ENCODE peak calls at places on chromosomes 6 and 20, in four cellular contexts. X is K562, Y is HepG2, N is GM12878. M is an unnamed sample.

GRCh38 chr20:32456869-32457421 is 98.8 kb downstream of the ASXL1 start:
- DNase-seq in N (no peak), X (no peak), Y (no peak), M (peak; percentile 86)

GRCh38 chr6:25017486-25017885 is 81.7 kb upstream of the RIPOR2 start:
- DNase-seq in N (no peak), Y (no peak), X (no peak), M (no peak)

GRCh38 chr6:23654745-23655144 is 471.3 kb upstream of the NRSN1 start:
- DNase-seq in Y (peak; percentile 32), N (no peak), X (no peak), M (no peak)

GRCh38 chr20:49724637-49725606 is 11.2 kb upstream of the B4GALT5 start:
- DNase-seq in N (no peak), Y (peak; percentile 61), X (peak; percentile 49), M (no peak)

GRCh38 chr6:159261983-159262382 is 92.8 kb downstream of the FNDC1 start:
- DNase-seq in Y (no peak), X (no peak), N (no peak), M (no peak)

GRCh38 chr6:79586548-79586947 is 44.6 kb upstream of the SH3BGRL2 start:
- DNase-seq in Y (peak; percentile 57), X (peak; percentile 49), N (no peak), M (no peak)

GRCh38 chr20:22315771-22316170 is 268.6 kb downstream of the FOXA2 start:
- DNase-seq in X (no peak), N (no peak), Y (no peak), M (no peak)

GRCh38 chr6:78530208-78530607 is 337.1 kb upstream of the IRAK1BP1 start:
- DNase-seq in N (no peak), X (no peak), Y (no peak), M (peak; percentile 17)

GRCh38 chr6:109059591-109060021 is 35.0 kb downstream of the SESN1 start:
- DNase-seq in X (no peak), Y (no peak), N (no peak), M (no peak)

DNA sequence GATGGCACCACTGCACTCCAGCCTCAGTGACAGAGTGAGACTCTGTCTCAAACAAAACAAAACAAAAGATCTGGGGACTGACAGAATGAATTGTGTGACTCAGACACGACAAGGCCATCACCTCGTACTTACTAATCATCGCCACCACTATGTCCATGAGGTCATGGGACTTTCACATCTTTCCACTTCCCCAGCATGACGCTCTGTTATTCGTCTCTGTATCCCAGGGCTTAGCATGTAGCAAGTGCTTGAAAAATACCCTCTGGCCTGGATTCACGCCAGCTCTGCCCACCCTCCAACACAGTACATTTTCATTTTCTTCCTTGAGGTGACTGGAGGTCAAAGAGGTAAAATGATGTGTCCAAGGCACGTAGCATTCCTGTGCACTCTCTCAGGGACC is 27.8 kb downstream of the FGD2 start:
- DNase-seq in N (no peak), X (no peak), Y (no peak), M (no peak)
- TF ChIP-seq NR2C2 in N (no peak), X (no peak), Y (no peak), M (no peak)

GRCh38 chr6:125114248-125114858 is 39.2 kb upstream of the TPD52L1 start:
- DNase-seq in Y (peak; percentile 43), N (no peak), X (peak; percentile 45), M (peak; percentile 42)
- TF ChIP-seq NR2C2 in Y (no peak), N (no peak), X (no peak), M (no peak)

DNA sequence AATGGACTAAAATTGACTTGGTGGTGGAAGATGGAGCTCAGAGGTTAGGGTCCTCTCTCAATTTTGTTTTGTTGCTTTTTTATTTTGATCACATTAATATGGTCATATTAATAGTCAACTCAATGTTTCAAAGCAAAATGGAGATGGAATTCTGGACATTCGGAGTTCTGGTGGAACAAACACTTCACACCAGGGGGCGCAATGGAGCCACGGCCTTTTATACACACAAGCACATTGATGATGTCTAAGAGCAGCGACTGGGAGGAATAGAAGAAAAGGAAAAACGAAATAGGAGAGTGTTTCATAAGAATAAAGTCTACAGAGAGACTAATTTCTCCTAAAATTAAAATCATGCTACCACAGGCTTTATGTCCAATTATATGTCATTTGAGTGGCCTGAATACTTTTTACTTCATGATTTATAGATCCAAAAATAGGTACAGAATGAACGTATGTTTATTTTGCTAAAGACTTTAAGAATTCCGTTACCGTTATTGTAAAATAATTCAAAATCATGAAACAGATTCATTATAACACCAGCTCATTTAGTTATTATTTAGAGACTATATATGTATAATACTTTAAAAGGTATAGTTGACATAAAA is 197.6 kb upstream of the SASH1 start:
- DNase-seq in Y (peak; percentile 64), N (no peak), X (peak; percentile 73), M (peak; percentile 78)
- TF ChIP-seq NR2C2 in Y (no peak), N (no peak), X (no peak), M (no peak)

DNA sequence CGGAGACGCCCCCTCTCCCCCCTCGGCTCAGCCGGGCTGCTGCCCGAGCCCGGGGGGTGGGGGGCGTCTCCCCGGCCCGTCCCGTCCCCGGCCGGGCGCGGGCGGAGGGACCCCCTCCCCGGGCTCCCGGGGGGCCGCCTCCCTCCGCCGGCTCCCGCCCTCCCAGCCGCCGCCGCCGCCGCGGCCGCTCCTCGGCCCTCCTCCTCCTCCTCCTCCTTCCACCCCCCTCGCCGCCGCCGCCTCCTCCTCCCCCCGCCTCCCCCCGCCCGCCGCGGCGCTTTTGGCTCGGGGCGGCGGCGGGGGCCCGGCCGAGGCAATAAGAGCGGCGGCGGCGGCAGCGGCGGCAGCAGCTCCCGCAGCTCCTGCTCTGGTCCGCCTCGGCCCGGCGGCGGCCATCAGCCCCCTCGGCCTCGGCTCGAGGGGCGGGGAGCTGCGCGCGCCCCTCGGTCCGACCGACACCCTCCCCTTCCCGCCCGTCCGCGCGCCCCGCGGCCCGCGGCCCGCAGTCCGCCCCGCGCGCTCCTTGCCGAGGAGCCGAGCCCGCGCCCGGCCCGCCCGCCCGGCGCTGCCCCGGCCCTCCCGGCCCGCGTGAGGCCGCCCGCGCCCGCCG is 38.7 kb downstream of the GNAS start:
- DNase-seq in X (peak; percentile 80), Y (no peak), N (no peak), M (peak; percentile 63)
- TF ChIP-seq NR2C2 in X (no peak), Y (no peak), N (no peak), M (no peak)

GRCh38 chr6:154500769-154501171 is 9.7 kb downstream of the CNKSR3 start:
- DNase-seq in N (no peak), X (peak; percentile 40), Y (peak; percentile 66), M (no peak)
- TF ChIP-seq NR2C2 in N (no peak), X (no peak), Y (no peak), M (no peak)

DNA sequence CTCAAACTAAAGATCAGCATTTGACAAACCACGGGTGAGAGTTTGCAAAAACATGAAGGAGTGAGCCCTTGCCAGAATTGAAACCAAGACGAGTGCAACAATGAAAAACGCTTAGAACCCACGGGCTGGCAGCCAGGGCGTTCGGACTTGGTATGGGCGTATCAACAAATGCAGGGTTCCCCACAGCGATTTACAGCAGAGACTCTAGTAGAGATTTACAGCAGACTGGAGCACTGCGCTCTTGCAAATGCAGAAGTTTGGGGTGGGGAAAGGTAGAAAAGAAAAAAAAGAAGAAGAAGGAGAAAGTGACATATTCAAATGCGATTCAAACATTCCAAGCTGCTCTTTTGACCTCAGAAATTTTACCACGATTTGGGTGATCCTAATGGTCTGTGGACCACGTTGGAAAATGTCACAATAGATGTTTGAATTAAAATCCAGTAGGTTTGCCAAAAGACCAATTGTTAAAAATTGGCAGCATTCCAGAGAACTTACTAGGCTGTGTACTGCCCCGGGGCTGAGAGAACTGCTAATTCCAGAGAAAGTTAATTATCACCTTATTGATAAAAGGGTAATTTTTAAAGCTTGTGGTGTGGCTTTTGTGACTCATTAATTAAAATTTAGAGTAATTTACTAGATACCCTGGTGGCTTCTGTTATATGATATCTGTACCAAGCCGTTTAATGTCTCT is 3.4 kb downstream of the SCML4 start:
- DNase-seq in X (no peak), N (no peak), Y (no peak), M (no peak)
- TF ChIP-seq NR2C2 in X (no peak), N (no peak), Y (no peak), M (no peak)

GRCh38 chr6:107108201-107108890 is 7.0 kb downstream of the BEND3 start:
- DNase-seq in N (no peak), X (no peak), Y (no peak), M (no peak)
- TF ChIP-seq NR2C2 in N (no peak), X (no peak), Y (no peak), M (no peak)